ENCODE peak calls at places on chromosomes 2 and 18, in four cellular contexts. M is keratinocyte, J is IMR-90, N is K562. P is an unnamed sample. For H3K9me1, the result is how much of the 10 kb centered on the place peaks cover.

GRCh38 chr2:237720962-237721361 is 77.6 kb upstream of the RBM44 start:
- DNase-seq in M (no peak), J (peak), N (no peak), P (no peak)

GRCh38 chr2:108316194-108316880 is 27.6 kb downstream of the SULT1C2 start:
- DNase-seq in M (no peak), J (no peak), N (no peak), P (no peak)

GRCh38 chr2:163348843-163349395 is 386.9 kb downstream of the FIGN start:
- DNase-seq in M (no peak), J (peak), N (no peak), P (peak)

GRCh38 chr2:121238828-121239227 is 46.2 kb downstream of the TFCP2L1 start:
- DNase-seq in M (no peak), J (no peak), N (no peak), P (no peak)

GRCh38 chr2:9779572-9780264 is 63.6 kb upstream of the TAF1B start:
- DNase-seq in M (no peak), J (no peak), N (no peak), P (no peak)

GRCh38 chr2:127101756-127102463 is 5.0 kb downstream of the BIN1 start:
- DNase-seq in M (no peak), J (no peak), N (no peak), P (no peak)

GRCh38 chr2:205024822-205025518 is 479.7 kb downstream of the PARD3B start:
- DNase-seq in M (peak), J (peak), N (peak), P (peak)

GRCh38 chr2:112065966-112066365 is 10.9 kb downstream of the TMEM87B start:
- DNase-seq in M (no peak), J (peak), N (no peak), P (peak)

GRCh38 chr2:3618367-3618766 is 23.5 kb downstream of the COLEC11 start:
- DNase-seq in M (no peak), J (no peak), N (no peak), P (no peak)

GRCh38 chr2:36461039-36461681 is 105.6 kb downstream of the CRIM1 start:
- DNase-seq in M (peak), J (peak), N (no peak), P (peak)

GRCh38 chr2:58131191-58132011 is 84.8 kb downstream of the VRK2 start:
- DNase-seq in M (no peak), J (peak), N (no peak), P (peak)

GRCh38 chr18:29457316-29457715 is 1280.4 kb upstream of the CDH2 start:
- DNase-seq in M (peak), J (no peak), N (no peak), P (no peak)

GRCh38 chr2:68861330-68861729 is 9.9 kb downstream of the BMP10 start:
- DNase-seq in M (no peak), J (no peak), N (no peak), P (no peak)

GRCh38 chr2:68860111-68860510 is 11.1 kb downstream of the BMP10 start:
- DNase-seq in M (no peak), J (no peak), N (no peak), P (no peak)

GRCh38 chr2:68857446-68857845 is 13.8 kb downstream of the BMP10 start:
- DNase-seq in M (no peak), J (no peak), N (no peak), P (no peak)

GRCh38 chr2:68857855-68858456 is 13.2 kb downstream of the BMP10 start:
- DNase-seq in M (no peak), J (peak), N (no peak), P (no peak)

DNA sequence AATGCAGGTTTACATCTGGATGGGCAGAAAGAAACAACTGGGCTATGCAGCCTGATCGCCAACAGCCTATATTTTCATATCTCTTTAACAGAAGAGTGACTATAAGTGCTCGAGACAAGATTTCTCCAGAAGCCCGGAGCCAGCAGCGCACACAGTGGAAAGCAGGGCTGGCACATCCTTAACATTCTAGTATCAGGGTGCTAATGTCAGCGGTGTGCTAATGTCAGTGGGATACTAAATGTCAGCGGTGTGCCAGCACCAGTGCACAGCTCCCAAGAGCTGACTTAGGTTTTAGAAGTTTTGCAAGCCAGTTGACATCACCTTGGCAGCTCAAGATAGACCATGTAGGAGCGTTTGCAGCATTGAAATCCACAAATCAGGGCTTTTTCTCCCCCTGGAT is 8.3 kb downstream of the BMP10 start:
- DNase-seq in M (no peak), J (no peak), N (no peak), P (no peak)
- TF ChIP-seq CTCF in M (no peak), J (no peak), N (no peak), P (no peak)

GRCh38 chr18:45518770-45519169 is 96.5 kb upstream of the SLC14A2 start:
- DNase-seq in M (no peak), J (no peak), N (no peak), P (no peak)

GRCh38 chr18:45519881-45520280 is 95.4 kb upstream of the SLC14A2 start:
- DNase-seq in M (no peak), J (peak), N (no peak), P (no peak)

GRCh38 chr18:45522371-45522770 is 92.9 kb upstream of the SLC14A2 start:
- DNase-seq in M (no peak), J (peak), N (no peak), P (no peak)

GRCh38 chr18:45521151-45521550 is 94.1 kb upstream of the SLC14A2 start:
- DNase-seq in M (no peak), J (peak), N (no peak), P (no peak)

DNA sequence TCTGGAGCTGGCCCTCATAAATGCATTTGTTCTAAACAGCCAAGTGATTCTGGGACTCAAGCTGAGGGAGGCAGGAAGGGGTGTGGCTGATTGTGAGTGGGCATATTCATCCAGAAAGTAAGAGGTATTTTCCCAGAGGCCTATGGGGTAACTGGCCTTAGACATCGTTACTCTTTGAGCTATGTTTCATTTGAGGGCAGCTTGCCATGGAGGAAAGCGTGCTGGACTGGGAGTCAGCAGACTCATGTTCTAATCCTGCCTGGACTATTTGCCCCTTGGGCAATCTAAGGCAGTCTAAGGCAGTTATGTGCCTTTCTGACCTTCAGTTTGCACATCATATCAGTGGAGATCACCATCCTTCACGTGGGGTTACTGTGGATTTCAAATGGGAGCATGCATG is 93.5 kb upstream of the SLC14A2 start:
- DNase-seq in M (no peak), J (peak), N (no peak), P (no peak)
- H3K9me1 ChIP-seq in M (under half), J (under half), N (under half), P (under half)

DNA sequence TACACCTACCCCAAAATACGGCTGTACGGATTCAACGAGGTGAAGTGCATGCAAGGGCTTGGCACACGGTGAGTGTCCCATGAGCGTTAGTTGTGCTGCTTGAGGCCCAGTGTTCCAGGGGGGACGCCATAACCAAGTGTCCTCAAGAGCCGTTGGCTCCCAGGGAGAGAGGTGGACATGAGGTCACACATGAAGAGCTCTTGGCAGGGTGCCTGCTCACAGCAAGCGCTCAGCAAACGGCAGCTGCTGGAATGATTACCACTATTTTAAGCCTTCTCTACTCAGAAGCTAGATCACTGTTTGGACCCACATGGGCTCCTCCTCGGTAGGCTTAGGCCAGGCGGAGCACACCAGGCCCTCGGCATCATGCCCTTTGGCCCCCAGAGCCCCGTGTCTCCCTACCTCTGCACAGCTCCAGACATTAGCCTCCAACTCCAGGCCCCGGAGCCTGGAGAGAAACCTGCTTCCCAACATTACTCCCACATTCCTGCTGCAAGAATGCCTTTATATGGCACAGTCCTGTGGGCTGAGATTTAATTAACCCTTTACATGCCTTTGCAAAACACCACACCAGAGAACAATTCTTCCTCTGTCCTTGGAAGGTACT is 68.4 kb upstream of the PPP1CB start:
- DNase-seq in M (no peak), J (peak), N (peak), P (peak)
- H3K9ac ChIP-seq in M (no peak), J (peak), N (peak), P (no peak)

DNA sequence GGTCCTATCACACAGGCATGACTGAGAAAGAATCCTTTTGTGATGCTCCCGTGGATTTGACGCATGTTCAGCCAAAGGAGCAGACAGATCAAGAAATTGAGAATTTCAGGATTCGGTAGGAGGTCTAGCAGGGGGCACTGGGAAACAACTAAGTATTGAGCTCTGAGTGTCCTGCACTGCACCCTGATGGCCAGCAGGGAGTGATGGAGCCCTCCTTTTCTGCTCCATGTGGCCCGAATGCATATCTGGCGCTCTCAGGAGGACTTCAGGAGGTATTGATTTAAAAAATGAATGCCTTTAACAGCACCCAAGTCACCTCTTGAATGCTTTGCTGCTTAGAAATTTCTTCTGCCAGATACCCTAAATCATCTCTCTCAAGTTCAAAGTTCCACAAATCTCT is 58.0 kb downstream of the ZNF519 start:
- DNase-seq in M (no peak), J (no peak), N (peak), P (no peak)
- TF ChIP-seq CTCF in M (no peak), J (peak), N (peak), P (no peak)

DNA sequence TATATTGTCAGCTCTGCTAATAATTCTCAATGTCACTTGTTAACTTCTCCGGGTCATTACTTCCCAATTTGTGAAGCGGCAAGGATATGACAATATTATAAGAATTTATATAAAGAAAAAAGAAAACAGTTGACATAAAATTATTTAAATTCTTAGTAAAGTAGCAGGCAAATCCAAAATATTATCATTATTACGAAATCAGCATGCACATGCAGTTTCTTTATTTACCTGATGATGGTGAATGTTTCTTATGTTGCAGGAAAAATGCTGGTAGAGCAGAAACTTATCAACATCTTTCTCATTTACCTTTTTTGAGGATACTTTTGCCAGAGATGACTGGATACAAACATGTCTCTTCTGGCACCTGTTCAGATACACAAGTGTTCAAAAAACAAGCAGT is 38.1 kb downstream of the SRBD1 start:
- DNase-seq in M (no peak), J (no peak), N (no peak), P (no peak)
- H3K9me1 ChIP-seq in M (under half), J (under half), N (under half), P (under half)

GRCh38 chr18:36296591-36297418 is 708 bp upstream of the FHOD3 start:
- DNase-seq in M (peak), J (peak), N (peak), P (peak)
- H3K9ac ChIP-seq in M (peak), J (peak), N (peak), P (no peak)

GRCh38 chr2:148007219-148007900 is 13.2 kb downstream of the ORC4 start:
- DNase-seq in M (no peak), J (no peak), N (no peak), P (no peak)

GRCh38 chr2:148006249-148007007 is 14.1 kb downstream of the ORC4 start:
- DNase-seq in M (no peak), J (no peak), N (peak), P (no peak)
- TF ChIP-seq CTCF in M (no peak), J (no peak), N (no peak), P (no peak)

GRCh38 chr2:240153418-240153817 is 13.0 kb upstream of the OTOS start:
- DNase-seq in M (no peak), J (no peak), N (no peak), P (no peak)

GRCh38 chr2:240156435-240157146 is 16.1 kb upstream of the OTOS start:
- DNase-seq in M (no peak), J (no peak), N (no peak), P (no peak)

GRCh38 chr2:240155080-240156025 is 14.9 kb upstream of the OTOS start:
- DNase-seq in M (no peak), J (peak), N (no peak), P (no peak)

GRCh38 chr2:240156026-240156390 is 15.6 kb upstream of the OTOS start:
- DNase-seq in M (no peak), J (no peak), N (no peak), P (no peak)

DNA sequence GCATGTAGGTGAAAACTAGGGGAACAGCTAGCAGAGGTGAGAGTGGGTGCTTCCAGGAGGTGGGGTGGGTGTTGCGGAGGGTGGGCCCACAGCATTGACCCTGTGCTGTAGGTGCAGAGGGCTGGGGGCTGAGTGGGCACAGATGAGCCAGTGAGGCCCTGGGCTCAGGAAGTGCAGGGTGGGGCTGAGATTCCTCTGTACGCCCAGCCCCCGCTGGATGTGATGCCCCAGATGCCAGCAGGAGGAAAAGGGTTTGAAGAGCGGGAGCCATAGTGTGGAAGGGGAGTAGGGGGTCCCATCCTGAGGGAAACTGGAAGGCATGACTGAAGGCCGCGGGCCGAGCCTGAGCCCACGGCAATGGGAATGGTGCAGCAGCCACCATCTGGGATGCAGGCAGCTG is 14.1 kb upstream of the OTOS start:
- DNase-seq in M (no peak), J (no peak), N (no peak), P (no peak)
- H3K9me1 ChIP-seq in M (under half), J (under half), N (under half), P (under half)